ENCODE peak calls at places on chromosome 11, in six cellular contexts. A is upper lobe of right lung, R is hippocampal formation, C is Calu3, D is body of pancreas, K is testis. B is an unnamed sample.

GRCh38 chr11:72227316-72228228 is 3.0 kb downstream of the INPPL1 start:
- DNase-seq in A (peak), R (peak), C (no peak), D (no peak), K (peak), B (peak)

GRCh38 chr11:101049123-101049522 is 80.5 kb downstream of the PGR start:
- DNase-seq in A (no peak), R (no peak), C (no peak), D (no peak), K (no peak), B (no peak)

GRCh38 chr11:47380078-47380477 is 1.7 kb upstream of the SPI1 start:
- DNase-seq in A (no peak), R (no peak), C (no peak), D (no peak), K (no peak), B (no peak)

GRCh38 chr11:11620251-11620965 is 1.4 kb downstream of the GALNT18 start:
- DNase-seq in A (peak), R (no peak), C (peak), D (peak), K (peak), B (peak)

GRCh38 chr11:62137276-62137861 is 13.6 kb downstream of the INCENP start:
- DNase-seq in A (no peak), R (no peak), C (no peak), D (no peak), K (no peak), B (no peak)

GRCh38 chr11:120219157-120219934 is 8.5 kb downstream of the OAF start:
- DNase-seq in A (no peak), R (no peak), C (no peak), D (peak), K (no peak), B (peak)

GRCh38 chr11:118522571-118523072 is 4.7 kb upstream of the TTC36 start:
- DNase-seq in A (no peak), R (no peak), C (peak), D (peak), K (peak), B (peak)

GRCh38 chr11:93663021-93663420 is 1.5 kb downstream of the CEP295 start:
- DNase-seq in A (no peak), R (no peak), C (no peak), D (no peak), K (no peak), B (no peak)

GRCh38 chr11:117696489-117696888 is 100.5 kb downstream of the DSCAML1 start:
- DNase-seq in A (no peak), R (no peak), C (no peak), D (no peak), K (no peak), B (no peak)

GRCh38 chr11:71518506-71519471 is 8.3 kb upstream of the KRTAP5-7 start:
- DNase-seq in A (peak), R (no peak), C (no peak), D (no peak), K (no peak), B (no peak)

GRCh38 chr11:80937831-80938230 is 1497.0 kb upstream of the TENM4 start:
- DNase-seq in A (no peak), R (no peak), C (no peak), D (no peak), K (no peak), B (no peak)

GRCh38 chr11:114796954-114797721 is 118.8 kb downstream of the NXPE2 start:
- DNase-seq in A (no peak), R (no peak), C (no peak), D (no peak), K (no peak), B (no peak)

GRCh38 chr11:128336203-128336602 is 251.2 kb downstream of the ETS1 start:
- DNase-seq in A (no peak), R (no peak), C (no peak), D (peak), K (no peak), B (peak)

B was measured in endodermal cell.